ENCODE peak calls at places on chromosomes 5 and 9, in eight cellular contexts. L is lower lobe of right lung; J is AG04450; P is uterus; Y is hepatocyte; V is activated CD8-positive, alpha-beta T cell treated with anti-CD3 and anti-CD28 coated beads for 36 hours; X is neural progenitor cell; C is WTC11. A is an unnamed sample.

GRCh38 chr5:136769900-136770684 is 404.7 kb upstream of the TRPC7 start:
- DNase-seq in P (peak), C (peak), J (peak), L (peak), Y (peak), X (peak), V (peak), A (peak)

GRCh38 chr9:128408963-128409431 is 11.7 kb upstream of the CERCAM start:
- DNase-seq in V (no peak), C (peak), Y (no peak), L (no peak), P (no peak), X (peak), J (no peak), A (no peak)

GRCh38 chr9:21689851-21690250 is 112.6 kb upstream of the MTAP start:
- DNase-seq in X (no peak), C (no peak), P (no peak), L (no peak), V (no peak), Y (no peak), J (no peak), A (no peak)

GRCh38 chr5:6744841-6745705 is 31.8 kb downstream of the TENT4A start:
- DNase-seq in X (no peak), V (no peak), J (no peak), L (no peak), Y (no peak), C (no peak), P (no peak), A (no peak)

GRCh38 chr9:20209421-20210340 is 412.6 kb downstream of the MLLT3 start:
- DNase-seq in J (no peak), V (peak), C (no peak), Y (no peak), X (no peak), L (no peak), P (no peak), A (no peak)

GRCh38 chr5:154740957-154741356 is 14.2 kb upstream of the LARP1 start:
- DNase-seq in C (no peak), V (no peak), P (peak), L (no peak), X (no peak), Y (no peak), J (no peak), A (no peak)

GRCh38 chr5:130710596-130710995 is 454.5 kb downstream of the HINT1 start:
- DNase-seq in V (no peak), L (no peak), C (no peak), X (no peak), Y (peak), P (no peak), J (no peak), A (no peak)

GRCh38 chr5:135379052-135379654 is 19.9 kb downstream of the MACROH2A1 start:
- DNase-seq in V (no peak), L (no peak), X (no peak), Y (no peak), J (no peak), P (peak), C (no peak), A (no peak)

GRCh38 chr9:107332883-107333282 is 49.8 kb downstream of the RAD23B start:
- DNase-seq in L (no peak), X (no peak), V (no peak), Y (no peak), C (no peak), P (no peak), J (no peak), A (no peak)

GRCh38 chr9:6758418-6759113 is 793 bp downstream of the KDM4C start:
- DNase-seq in P (peak), V (peak), L (peak), X (peak), J (peak), C (peak), Y (peak), A (peak)

GRCh38 chr9:83636813-83637212 is 13.9 kb downstream of the IDNK start:
- DNase-seq in C (no peak), X (no peak), P (no peak), V (no peak), Y (no peak), L (no peak), J (no peak), A (no peak)

GRCh38 chr9:114424126-114424525 is 36.3 kb upstream of the AKNA start:
- DNase-seq in V (no peak), Y (no peak), L (no peak), P (no peak), J (no peak), X (no peak), C (no peak), A (no peak)

GRCh38 chr5:145360936-145361335 is 474.2 kb downstream of the PRELID2 start:
- DNase-seq in X (no peak), C (no peak), P (no peak), V (no peak), Y (no peak), L (no peak), J (no peak), A (no peak)

DNA sequence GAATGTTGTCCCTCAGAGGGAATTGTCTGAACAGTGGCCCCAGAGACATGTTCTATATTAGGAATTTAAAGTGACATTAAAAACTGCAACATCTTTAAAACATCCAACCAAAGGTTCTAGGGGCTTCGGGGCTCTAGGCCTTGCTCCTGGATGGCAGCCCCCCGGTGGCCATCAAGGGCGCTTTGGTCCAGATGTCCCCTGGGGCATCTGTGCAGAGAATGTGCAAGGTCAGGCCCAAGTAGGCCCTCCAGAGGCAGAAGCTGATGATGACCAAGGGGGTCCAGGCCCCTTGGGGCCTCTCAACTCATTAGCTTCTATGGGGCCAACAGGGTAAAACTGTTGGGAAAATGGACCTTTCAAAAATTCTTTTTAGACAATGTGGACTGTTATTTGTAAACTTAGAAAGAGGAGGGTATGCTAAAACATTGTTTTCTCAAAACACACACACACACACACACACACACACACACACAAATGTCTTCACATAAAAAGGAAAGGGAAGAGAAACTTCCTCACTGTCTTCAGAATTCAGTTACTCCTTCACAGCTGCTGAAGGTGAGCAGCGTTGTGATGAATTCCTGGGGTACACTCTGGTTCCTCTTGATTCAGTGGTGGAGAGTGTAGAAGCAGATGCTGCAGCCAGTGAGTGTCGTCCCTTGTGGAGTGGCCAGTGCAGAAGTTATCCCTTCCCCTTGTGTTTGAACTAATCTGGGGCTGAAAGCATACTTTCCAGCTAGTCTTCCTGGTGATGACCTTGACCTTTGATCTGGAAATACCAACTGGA is 125.2 kb downstream of the WDR41 start:
- DNase-seq in L (no peak), J (no peak), P (no peak), X (no peak), C (peak), V (no peak), Y (no peak), A (no peak)
- TF ChIP-seq CTCF in L (no peak), J (no peak), P (no peak), X (peak), C (peak), V (no peak), Y (no peak), A (no peak)

GRCh38 chr5:150147580-150148407 is 7.9 kb downstream of the PDGFRB start:
- DNase-seq in Y (no peak), X (no peak), C (no peak), L (no peak), P (no peak), J (no peak), V (no peak), A (no peak)
- TF ChIP-seq CTCF in Y (no peak), X (no peak), C (no peak), L (no peak), P (no peak), J (no peak), V (no peak), A (no peak)

GRCh38 chr5:151523335-151523734 is 67.8 kb downstream of the FAT2 start:
- DNase-seq in X (peak), P (no peak), J (no peak), C (peak), Y (peak), L (no peak), V (peak), A (peak)
- TF ChIP-seq CTCF in X (peak), P (no peak), J (peak), C (peak), Y (peak), L (peak), V (peak), A (peak)

GRCh38 chr5:176486189-176486757 is 38.1 kb downstream of the FAF2 start:
- DNase-seq in J (no peak), V (no peak), C (no peak), X (no peak), P (no peak), Y (no peak), L (no peak), A (no peak)
- TF ChIP-seq CTCF in J (no peak), V (no peak), C (no peak), X (no peak), P (no peak), Y (no peak), L (no peak), A (no peak)

GRCh38 chr9:138023394-138024124 is 146.0 kb downstream of the CACNA1B start:
- DNase-seq in Y (no peak), J (no peak), C (peak), L (peak), X (peak), V (no peak), P (no peak), A (no peak)

GRCh38 chr9:138022756-138023393 is 145.3 kb downstream of the CACNA1B start:
- DNase-seq in V (no peak), C (peak), X (peak), Y (peak), L (peak), J (no peak), P (no peak), A (no peak)

GRCh38 chr9:138020795-138021182 is 143.2 kb downstream of the CACNA1B start:
- DNase-seq in X (no peak), C (no peak), V (no peak), L (no peak), J (no peak), P (no peak), Y (no peak), A (no peak)

GRCh38 chr9:138021251-138022056 is 143.9 kb downstream of the CACNA1B start:
- DNase-seq in V (no peak), L (peak), C (no peak), J (no peak), P (no peak), Y (no peak), X (no peak), A (no peak)

DNA sequence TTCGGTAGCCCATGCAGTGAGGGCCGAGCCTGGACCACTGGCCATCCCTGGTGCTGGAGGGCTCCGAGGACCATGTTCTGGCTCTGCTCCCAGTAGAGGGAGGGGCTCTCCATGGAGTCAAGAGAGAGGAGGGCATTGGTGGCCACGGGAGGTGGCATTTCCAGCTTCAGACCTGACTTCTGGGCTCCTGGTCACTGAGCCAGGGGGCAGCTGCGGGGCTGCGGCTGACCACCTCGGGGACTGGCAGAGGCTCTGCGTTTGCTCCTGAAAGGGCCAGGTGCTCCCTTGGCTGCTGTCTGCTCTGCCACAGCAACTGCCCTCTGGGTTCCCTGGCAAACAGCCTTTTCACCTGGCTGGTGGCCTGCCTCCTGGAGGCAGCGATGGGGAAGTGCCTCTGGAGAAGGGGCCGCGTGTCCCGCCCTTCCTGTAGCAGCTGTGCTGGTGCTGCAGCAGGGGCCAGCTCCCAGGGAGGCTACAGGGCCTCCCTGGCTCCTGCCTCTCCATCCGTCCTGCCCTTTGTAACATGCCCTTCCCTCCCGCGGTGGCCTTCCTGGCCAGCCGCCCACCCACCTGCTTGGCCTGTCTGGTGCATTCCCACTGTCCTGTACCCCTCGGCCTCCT is 144.6 kb downstream of the CACNA1B start:
- DNase-seq in Y (peak), X (peak), C (peak), J (no peak), L (peak), V (peak), P (no peak), A (no peak)
- TF ChIP-seq CTCF in Y (peak), X (peak), C (peak), J (no peak), L (no peak), V (peak), P (no peak), A (peak)

GRCh38 chr9:70488793-70489105 is 74.3 kb upstream of the KLF9 start:
- DNase-seq in V (no peak), P (no peak), J (no peak), X (no peak), Y (no peak), L (no peak), C (no peak), A (no peak)

GRCh38 chr9:70493046-70493445 is 78.6 kb upstream of the KLF9 start:
- DNase-seq in V (no peak), L (no peak), Y (no peak), J (no peak), X (no peak), C (no peak), P (no peak), A (no peak)

GRCh38 chr9:70488098-70488792 is 73.8 kb upstream of the KLF9 start:
- DNase-seq in C (no peak), V (no peak), X (no peak), P (no peak), L (no peak), Y (no peak), J (no peak), A (no peak)

GRCh38 chr9:70491798-70492736 is 77.6 kb upstream of the KLF9 start:
- DNase-seq in Y (no peak), P (no peak), X (no peak), V (no peak), J (no peak), L (no peak), C (no peak), A (no peak)

GRCh38 chr9:70490478-70490877 is 76.0 kb upstream of the KLF9 start:
- DNase-seq in X (no peak), J (no peak), V (no peak), Y (no peak), C (no peak), P (no peak), L (no peak), A (no peak)
- TF ChIP-seq CTCF in X (no peak), J (no peak), V (no peak), Y (no peak), C (no peak), P (no peak), L (no peak), A (no peak)

GRCh38 chr9:4243877-4244812 is 55.7 kb downstream of the GLIS3 start:
- DNase-seq in V (no peak), L (no peak), P (no peak), J (no peak), X (no peak), Y (no peak), C (no peak), A (no peak)

GRCh38 chr9:4238522-4238921 is 61.3 kb downstream of the GLIS3 start:
- DNase-seq in L (no peak), V (no peak), Y (no peak), J (no peak), X (no peak), P (no peak), C (no peak), A (no peak)

GRCh38 chr9:4241552-4241951 is 58.3 kb downstream of the GLIS3 start:
- DNase-seq in Y (no peak), L (no peak), J (no peak), P (no peak), V (no peak), C (no peak), X (no peak), A (no peak)

GRCh38 chr9:4243113-4243512 is 56.8 kb downstream of the GLIS3 start:
- DNase-seq in C (no peak), P (no peak), L (no peak), J (no peak), V (peak), X (no peak), Y (no peak), A (no peak)

DNA sequence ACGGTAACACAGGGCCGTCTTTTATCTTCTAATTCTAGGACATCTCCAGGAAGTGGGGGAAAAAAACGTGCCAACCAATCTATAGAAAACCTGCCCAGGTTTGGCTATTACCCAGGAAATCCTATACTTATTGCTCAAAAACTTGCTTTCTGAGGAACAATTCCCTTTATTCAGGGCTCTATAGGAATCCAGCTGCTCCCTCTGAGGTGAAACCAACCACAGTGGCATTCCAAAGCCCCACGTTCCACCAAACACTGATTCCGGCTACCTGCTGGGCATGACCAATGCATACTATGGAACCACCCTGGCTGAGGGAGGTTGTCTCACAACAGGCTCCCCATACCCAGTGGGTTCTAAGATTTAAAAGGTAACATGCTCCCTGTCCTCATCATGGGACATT is 57.6 kb downstream of the GLIS3 start:
- DNase-seq in V (no peak), J (no peak), L (no peak), Y (no peak), P (no peak), C (peak), X (no peak), A (no peak)
- TF ChIP-seq CTCF in V (no peak), J (no peak), L (no peak), Y (no peak), P (no peak), C (no peak), X (no peak), A (no peak)